ENCODE peak calls at places on chromosomes 7 and 10, in four cellular contexts. X is stimulated activated CD4-positive, alpha-beta T cell treated with anti-CD3 and anti-CD28 coated beads, TNF-alpha, amount 100 ng/mL, for 24 hours; A is brain microvascular endothelial cell; V is KG1. S is an unnamed sample.

GRCh38 chr10:34474555-34474954 is 340.5 kb downstream of the PARD3 start:
- DNase-seq in X (no peak), A (no peak), V (no peak), S (no peak)

GRCh38 chr7:78022165-78022564 is 223.6 kb downstream of the PHTF2 start:
- DNase-seq in X (no peak), A (no peak), V (no peak), S (no peak)

GRCh38 chr7:138982204-138982623 is 1.0 kb upstream of the KIAA1549 start:
- DNase-seq in X (no peak), A (no peak), V (no peak), S (no peak)

GRCh38 chr10:48448796-48449195 is 142.3 kb downstream of the MAPK8 start:
- DNase-seq in X (no peak), A (peak; percentile 43), V (no peak), S (no peak)

GRCh38 chr7:8387551-8388256 is 45.7 kb upstream of the NXPH1 start:
- DNase-seq in X (no peak), A (no peak), V (no peak), S (no peak)

GRCh38 chr10:96578633-96579032 is 8.2 kb downstream of the TM9SF3 start:
- DNase-seq in X (no peak), A (no peak), V (no peak), S (no peak)

GRCh38 chr7:7805511-7806153 is 87.2 kb upstream of the RPA3 start:
- DNase-seq in X (no peak), A (no peak), V (no peak), S (no peak)

GRCh38 chr7:90455163-90456030 is 14.0 kb upstream of the PTTG1IP2 start:
- DNase-seq in X (no peak), A (peak; percentile 52), V (peak; percentile 24), S (no peak)

GRCh38 chr10:91513598-91513997 is 103.5 kb downstream of the HECTD2 start:
- DNase-seq in X (no peak), A (no peak), V (no peak), S (no peak)

GRCh38 chr7:13231216-13231615 is 543.8 kb downstream of the ARL4A start:
- DNase-seq in X (no peak), A (no peak), V (no peak), S (no peak)

GRCh38 chr7:74575083-74575803 is 82.3 kb upstream of the GTF2I start:
- DNase-seq in X (no peak), A (peak; percentile 35), V (no peak), S (no peak)

GRCh38 chr10:8064436-8064835 is 9.9 kb downstream of the GATA3 start:
- DNase-seq in X (no peak), A (no peak), V (no peak), S (no peak)

GRCh38 chr10:96746503-96746902 is 26.2 kb upstream of the PIK3AP1 start:
- DNase-seq in X (no peak), A (no peak), V (no peak), S (no peak)

GRCh38 chr10:63206576-63206975 is 73.4 kb downstream of the NRBF2 start:
- DNase-seq in X (no peak), A (no peak), V (no peak), S (no peak)

GRCh38 chr7:4020086-4020485 is 662.0 kb upstream of the FOXK1 start:
- DNase-seq in X (no peak), A (no peak), V (no peak), S (no peak)

GRCh38 chr10:30784896-30785605 is 155.5 kb upstream of the LYZL2 start:
- DNase-seq in X (peak; percentile 14), A (peak; percentile 64), V (no peak), S (no peak)

GRCh38 chr10:62690703-62691102 is 113.8 kb upstream of the ADO start:
- DNase-seq in X (no peak), A (no peak), V (no peak), S (no peak)